ENCODE peak calls at places on chromosome 22, in eight cellular contexts. One of them, this sample, is unnamed.

GRCh38 chr22:45709004-45709739 is 37.5 kb downstream of the ATXN10 start:
- DNase-seq in fibroblast of mammary gland: peak; percentile 85
- DNase-seq in GDM1: no peak
- DNase-seq in GM03348: peak; percentile 72
- DNase-seq in T47D: no peak
- DNase-seq in T-helper 9 cell: no peak
- DNase-seq in NCI-H2171 treated with DMSO at 0.1 percent for 48 hours: no peak
- DNase-seq in retinal pigment epithelial cell: peak; percentile 54
- DNase-seq in this sample: peak; percentile 92

GRCh38 chr22:28894793-28895192 is 11.4 kb downstream of the ZNRF3 start:
- DNase-seq in GDM1: no peak
- DNase-seq in fibroblast of mammary gland: no peak
- DNase-seq in T-helper 9 cell: no peak
- DNase-seq in GM03348: no peak
- DNase-seq in retinal pigment epithelial cell: no peak
- DNase-seq in T47D: no peak
- DNase-seq in NCI-H2171 treated with DMSO at 0.1 percent for 48 hours: no peak
- DNase-seq in this sample: no peak

GRCh38 chr22:28855355-28856094 is 27.8 kb upstream of the ZNRF3 start:
- DNase-seq in retinal pigment epithelial cell: peak; percentile 41
- DNase-seq in T47D: peak; percentile 46
- DNase-seq in fibroblast of mammary gland: peak; percentile 75
- DNase-seq in GM03348: peak; percentile 81
- DNase-seq in T-helper 9 cell: peak; percentile 4
- DNase-seq in GDM1: peak; percentile 33
- DNase-seq in NCI-H2171 treated with DMSO at 0.1 percent for 48 hours: peak; percentile 59
- DNase-seq in this sample: peak; percentile 61

GRCh38 chr22:29128891-29129643 is 56.2 kb downstream of the KREMEN1 start:
- DNase-seq in NCI-H2171 treated with DMSO at 0.1 percent for 48 hours: peak; percentile 38
- DNase-seq in T-helper 9 cell: no peak
- DNase-seq in GDM1: no peak
- DNase-seq in T47D: no peak
- DNase-seq in fibroblast of mammary gland: peak; percentile 65
- DNase-seq in retinal pigment epithelial cell: no peak
- DNase-seq in GM03348: peak; percentile 72
- DNase-seq in this sample: peak; percentile 84

GRCh38 chr22:42719656-42720262 is 911 bp downstream of the A4GALT start:
- DNase-seq in GDM1: no peak
- DNase-seq in T-helper 9 cell: no peak
- DNase-seq in retinal pigment epithelial cell: no peak
- DNase-seq in fibroblast of mammary gland: no peak
- DNase-seq in NCI-H2171 treated with DMSO at 0.1 percent for 48 hours: no peak
- DNase-seq in GM03348: no peak
- DNase-seq in T47D: no peak
- DNase-seq in this sample: no peak

GRCh38 chr22:30880847-30881246 is 87.7 kb downstream of the MORC2 start:
- DNase-seq in GDM1: no peak
- DNase-seq in T47D: no peak
- DNase-seq in retinal pigment epithelial cell: no peak
- DNase-seq in T-helper 9 cell: no peak
- DNase-seq in fibroblast of mammary gland: no peak
- DNase-seq in GM03348: no peak
- DNase-seq in NCI-H2171 treated with DMSO at 0.1 percent for 48 hours: no peak
- DNase-seq in this sample: no peak

GRCh38 chr22:19598054-19598855 is 74.0 kb upstream of the CLDN5 start:
- DNase-seq in GM03348: no peak
- DNase-seq in T-helper 9 cell: no peak
- DNase-seq in retinal pigment epithelial cell: no peak
- DNase-seq in NCI-H2171 treated with DMSO at 0.1 percent for 48 hours: no peak
- DNase-seq in GDM1: no peak
- DNase-seq in fibroblast of mammary gland: no peak
- DNase-seq in T47D: no peak
- DNase-seq in this sample: peak; percentile 19

GRCh38 chr22:24341657-24342056 is 71.0 kb downstream of the SPECC1L start:
- DNase-seq in GM03348: no peak
- DNase-seq in GDM1: no peak
- DNase-seq in fibroblast of mammary gland: no peak
- DNase-seq in retinal pigment epithelial cell: no peak
- DNase-seq in T47D: no peak
- DNase-seq in T-helper 9 cell: no peak
- DNase-seq in NCI-H2171 treated with DMSO at 0.1 percent for 48 hours: no peak
- DNase-seq in this sample: no peak

GRCh38 chr22:32204856-32205722 is at the start of gene RFPL2:
- DNase-seq in GDM1: no peak
- DNase-seq in retinal pigment epithelial cell: no peak
- DNase-seq in fibroblast of mammary gland: no peak
- DNase-seq in T-helper 9 cell: no peak
- DNase-seq in T47D: peak; percentile 72
- DNase-seq in NCI-H2171 treated with DMSO at 0.1 percent for 48 hours: peak; percentile 91
- DNase-seq in GM03348: peak; percentile 63
- DNase-seq in this sample: peak; percentile 5

GRCh38 chr22:23113067-23113846 is 28.5 kb downstream of the RSPH14 start:
- DNase-seq in GDM1: no peak
- DNase-seq in NCI-H2171 treated with DMSO at 0.1 percent for 48 hours: peak; percentile 90
- DNase-seq in T47D: no peak
- DNase-seq in T-helper 9 cell: no peak
- DNase-seq in fibroblast of mammary gland: peak; percentile 35
- DNase-seq in retinal pigment epithelial cell: no peak
- DNase-seq in GM03348: peak; percentile 42
- DNase-seq in this sample: no peak

GRCh38 chr22:27892064-27892463 is 27.0 kb downstream of the PITPNB start:
- DNase-seq in T-helper 9 cell: no peak
- DNase-seq in fibroblast of mammary gland: no peak
- DNase-seq in NCI-H2171 treated with DMSO at 0.1 percent for 48 hours: no peak
- DNase-seq in GM03348: no peak
- DNase-seq in retinal pigment epithelial cell: no peak
- DNase-seq in GDM1: no peak
- DNase-seq in T47D: no peak
- DNase-seq in this sample: no peak

GRCh38 chr22:19224985-19225384 is 46.4 kb upstream of the SLC25A1 start:
- DNase-seq in GDM1: no peak
- DNase-seq in T-helper 9 cell: no peak
- DNase-seq in GM03348: no peak
- DNase-seq in NCI-H2171 treated with DMSO at 0.1 percent for 48 hours: no peak
- DNase-seq in T47D: no peak
- DNase-seq in retinal pigment epithelial cell: no peak
- DNase-seq in fibroblast of mammary gland: no peak
- DNase-seq in this sample: no peak

GRCh38 chr22:44366372-44367310 is 53.9 kb upstream of the SHISAL1 start:
- DNase-seq in T47D: no peak
- DNase-seq in T-helper 9 cell: no peak
- DNase-seq in fibroblast of mammary gland: no peak
- DNase-seq in GDM1: no peak
- DNase-seq in GM03348: no peak
- DNase-seq in NCI-H2171 treated with DMSO at 0.1 percent for 48 hours: no peak
- DNase-seq in retinal pigment epithelial cell: no peak
- DNase-seq in this sample: no peak

GRCh38 chr22:49358041-49358440 is 469.6 kb downstream of the BRD1 start:
- DNase-seq in GM03348: no peak
- DNase-seq in fibroblast of mammary gland: no peak
- DNase-seq in NCI-H2171 treated with DMSO at 0.1 percent for 48 hours: no peak
- DNase-seq in retinal pigment epithelial cell: no peak
- DNase-seq in T47D: no peak
- DNase-seq in T-helper 9 cell: no peak
- DNase-seq in GDM1: no peak
- DNase-seq in this sample: no peak

GRCh38 chr22:23518381-23519187 is 61.5 kb downstream of the IGLL1 start:
- DNase-seq in T-helper 9 cell: no peak
- DNase-seq in retinal pigment epithelial cell: no peak
- DNase-seq in fibroblast of mammary gland: no peak
- DNase-seq in NCI-H2171 treated with DMSO at 0.1 percent for 48 hours: no peak
- DNase-seq in T47D: no peak
- DNase-seq in GM03348: no peak
- DNase-seq in GDM1: no peak
- DNase-seq in this sample: no peak

GRCh38 chr22:29503811-29504372 is 23.9 kb downstream of the NEFH start:
- DNase-seq in GM03348: peak; percentile 83
- DNase-seq in GDM1: peak; percentile 8
- DNase-seq in T-helper 9 cell: no peak
- DNase-seq in NCI-H2171 treated with DMSO at 0.1 percent for 48 hours: peak; percentile 91
- DNase-seq in T47D: no peak
- DNase-seq in fibroblast of mammary gland: peak; percentile 81
- DNase-seq in retinal pigment epithelial cell: peak; percentile 20
- DNase-seq in this sample: peak; percentile 82

GRCh38 chr22:44538071-44538470 is 40.0 kb upstream of the RTL6 start:
- DNase-seq in GM03348: peak; percentile 34
- DNase-seq in T47D: no peak
- DNase-seq in fibroblast of mammary gland: peak; percentile 37
- DNase-seq in retinal pigment epithelial cell: no peak
- DNase-seq in NCI-H2171 treated with DMSO at 0.1 percent for 48 hours: peak; percentile 8
- DNase-seq in T-helper 9 cell: no peak
- DNase-seq in GDM1: no peak
- DNase-seq in this sample: peak; percentile 88

This sample was measured in GM23248.